ENCODE peak calls at places on chromosome 16, in five cellular contexts. F is left ventricle myocardium inferior, I is AG04449, M is dorsolateral prefrontal cortex, Q is mammary epithelial cell. J is an unnamed sample.

GRCh38 chr16:630024-630814 is 566 bp upstream of the WFIKKN1 start:
- DNase-seq in F (no peak), I (no peak), M (no peak), Q (no peak), J (no peak)

GRCh38 chr16:46787909-46788308 is 39.8 kb upstream of the MYLK3 start:
- DNase-seq in F (no peak), I (no peak), M (no peak), Q (no peak), J (no peak)

GRCh38 chr16:56869513-56870270 is 4.7 kb downstream of the SLC12A3 start:
- DNase-seq in F (no peak), I (no peak), M (no peak), Q (no peak), J (no peak)

GRCh38 chr16:48556913-48557351 is 53.0 kb downstream of the N4BP1 start:
- DNase-seq in F (no peak), I (peak; percentile 34), M (no peak), Q (peak; percentile 60), J (no peak)

GRCh38 chr16:89050119-89050867 is 43.4 kb upstream of the ACSF3 start:
- DNase-seq in F (no peak), I (no peak), M (no peak), Q (no peak), J (no peak)

GRCh38 chr16:11570796-11571195 is 15.9 kb downstream of the LITAF start:
- DNase-seq in F (peak; percentile 5), I (no peak), M (no peak), Q (no peak), J (no peak)

GRCh38 chr16:81567987-81568748 is 123.6 kb downstream of the CMIP start:
- DNase-seq in F (no peak), I (no peak), M (no peak), Q (peak; percentile 81), J (peak; percentile 59)

GRCh38 chr16:70482624-70483023 is 28.2 kb downstream of the FCSK start:
- DNase-seq in F (no peak), I (no peak), M (no peak), Q (peak; percentile 13), J (no peak)

GRCh38 chr16:12674096-12674495 is 129.6 kb downstream of the CPPED1 start:
- DNase-seq in F (no peak), I (peak; percentile 17), M (no peak), Q (no peak), J (no peak)

GRCh38 chr16:68434654-68435210 is 13.6 kb downstream of the SMPD3 start:
- DNase-seq in F (no peak), I (no peak), M (no peak), Q (peak; percentile 15), J (no peak)

GRCh38 chr16:83792391-83792790 is 15.4 kb upstream of the HSBP1 start:
- DNase-seq in F (no peak), I (no peak), M (no peak), Q (no peak), J (no peak)

GRCh38 chr16:14302031-14302398 is 230.9 kb downstream of the MRTFB start:
- DNase-seq in F (peak; percentile 66), I (no peak), M (no peak), Q (peak; percentile 74), J (no peak)

GRCh38 chr16:8929086-8929748 is 34.5 kb downstream of the USP7 start:
- DNase-seq in F (no peak), I (no peak), M (no peak), Q (no peak), J (no peak)

GRCh38 chr16:87412371-87412995 is 20.3 kb downstream of the MAP1LC3B start:
- DNase-seq in F (peak; percentile 7), I (no peak), M (no peak), Q (no peak), J (no peak)

GRCh38 chr16:31785126-31785525 is 88.5 kb upstream of the ZNF267 start:
- DNase-seq in F (no peak), I (no peak), M (no peak), Q (no peak), J (no peak)

GRCh38 chr16:87457051-87457611 is 35.7 kb downstream of the ZCCHC14 start:
- DNase-seq in F (no peak), I (no peak), M (no peak), Q (peak; percentile 66), J (peak; percentile 34)

GRCh38 chr16:11239644-11240632 is 16.1 kb downstream of the SOCS1 start:
- DNase-seq in F (no peak), I (no peak), M (no peak), Q (no peak), J (no peak)

GRCh38 chr16:79887541-79888540 is 287.3 kb upstream of the MAF start:
- DNase-seq in F (no peak), I (no peak), M (no peak), Q (no peak), J (no peak)

GRCh38 chr16:10368984-10369551 is 16.8 kb upstream of the ATF7IP2 start:
- DNase-seq in F (no peak), I (no peak), M (no peak), Q (peak; percentile 63), J (no peak)

GRCh38 chr16:88804552-88805339 is 1.2 kb downstream of the CDT1 start:
- DNase-seq in F (no peak), I (no peak), M (no peak), Q (peak; percentile 46), J (no peak)

GRCh38 chr16:71367243-71367976 is 8.9 kb downstream of the CALB2 start:
- DNase-seq in F (no peak), I (no peak), M (peak; percentile 55), Q (peak; percentile 25), J (no peak)

GRCh38 chr16:82835487-82836160 is 208.9 kb downstream of the CDH13 start:
- DNase-seq in F (no peak), I (no peak), M (no peak), Q (peak; percentile 24), J (no peak)

GRCh38 chr16:10617662-10618420 is 37.4 kb upstream of the EMP2 start:
- DNase-seq in F (no peak), I (no peak), M (no peak), Q (peak; percentile 86), J (no peak)

GRCh38 chr16:88013766-88014165 is 62.5 kb downstream of the BANP start:
- DNase-seq in F (no peak), I (no peak), M (no peak), Q (no peak), J (no peak)

GRCh38 chr16:69171325-69172095 is 15.5 kb upstream of the SNTB2 start:
- DNase-seq in F (no peak), I (peak; percentile 47), M (no peak), Q (no peak), J (no peak)

GRCh38 chr16:28537964-28538732 is 626 bp downstream of the NUPR1 start:
- DNase-seq in F (no peak), I (no peak), M (no peak), Q (no peak), J (no peak)

GRCh38 chr16:85555549-85556455 is 57.3 kb upstream of the GSE1 start:
- DNase-seq in F (peak; percentile 54), I (no peak), M (no peak), Q (peak; percentile 7), J (no peak)

GRCh38 chr16:85557976-85558589 is 55.0 kb upstream of the GSE1 start:
- DNase-seq in F (no peak), I (no peak), M (no peak), Q (peak; percentile 40), J (no peak)

GRCh38 chr16:85556456-85557082 is 56.6 kb upstream of the GSE1 start:
- DNase-seq in F (no peak), I (no peak), M (no peak), Q (peak; percentile 25), J (no peak)

GRCh38 chr16:85554791-85555548 is 58.2 kb upstream of the GSE1 start:
- DNase-seq in F (peak; percentile 64), I (no peak), M (no peak), Q (peak; percentile 46), J (no peak)

DNA sequence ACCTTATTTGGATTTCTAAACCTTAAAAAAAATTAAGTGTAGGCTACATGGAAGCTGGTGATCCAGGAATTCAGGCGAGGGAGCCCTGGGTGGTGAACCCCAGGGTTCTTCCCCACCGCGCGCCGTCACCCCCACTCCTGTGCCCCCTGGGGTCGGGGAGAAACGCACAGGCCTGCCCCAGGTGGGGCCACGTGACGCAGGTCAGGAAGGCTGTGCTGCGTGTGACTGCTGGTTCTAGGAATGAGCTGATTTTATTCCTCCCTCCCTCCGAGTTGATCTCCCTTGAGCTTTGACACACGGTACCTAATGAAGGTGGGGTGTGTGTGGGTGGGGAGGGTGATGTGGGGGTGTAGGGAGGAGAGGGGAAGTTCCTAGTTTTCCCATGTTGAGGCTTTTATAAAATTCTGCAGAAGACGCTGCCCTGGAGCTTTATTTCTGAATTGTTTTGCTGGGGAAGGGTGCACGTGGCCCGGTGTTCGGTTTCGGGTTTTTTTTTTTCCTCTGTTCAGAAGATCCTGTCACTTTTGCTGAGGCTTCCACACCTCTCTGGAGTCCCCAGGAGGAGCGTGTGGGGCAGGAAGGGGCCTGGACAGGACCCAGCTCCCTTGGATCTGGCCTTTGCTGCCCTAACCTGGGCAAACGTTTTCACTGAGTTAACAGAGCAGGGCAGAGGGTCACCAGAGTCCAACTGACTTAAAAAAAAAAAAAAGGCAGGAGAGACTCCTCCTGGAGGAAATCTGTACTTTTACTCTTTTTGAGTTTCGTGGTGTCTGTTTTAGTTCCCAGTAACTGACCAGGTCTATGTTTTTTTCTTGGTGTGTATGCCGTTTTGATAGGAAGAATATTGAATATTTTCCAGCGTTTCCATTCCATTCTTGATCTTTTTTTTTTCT is 55.8 kb upstream of the GSE1 start:
- DNase-seq in F (no peak), I (no peak), M (no peak), Q (peak; percentile 43), J (no peak)
- TF ChIP-seq CTCF in F (no peak), I (no peak), M (no peak), Q (no peak), J (peak; percentile 29)

GRCh38 chr16:73053038-73053378 is 5.1 kb upstream of the ZFHX3 start:
- DNase-seq in F (no peak), I (no peak), M (no peak), Q (no peak), J (no peak)

GRCh38 chr16:73052441-73053030 is 4.6 kb upstream of the ZFHX3 start:
- DNase-seq in F (no peak), I (no peak), M (no peak), Q (no peak), J (no peak)

GRCh38 chr16:73053379-73054130 is 5.6 kb upstream of the ZFHX3 start:
- DNase-seq in F (no peak), I (no peak), M (no peak), Q (peak; percentile 32), J (no peak)

GRCh38 chr16:73054732-73055481 is 7.0 kb upstream of the ZFHX3 start:
- DNase-seq in F (no peak), I (no peak), M (no peak), Q (peak; percentile 60), J (no peak)

DNA sequence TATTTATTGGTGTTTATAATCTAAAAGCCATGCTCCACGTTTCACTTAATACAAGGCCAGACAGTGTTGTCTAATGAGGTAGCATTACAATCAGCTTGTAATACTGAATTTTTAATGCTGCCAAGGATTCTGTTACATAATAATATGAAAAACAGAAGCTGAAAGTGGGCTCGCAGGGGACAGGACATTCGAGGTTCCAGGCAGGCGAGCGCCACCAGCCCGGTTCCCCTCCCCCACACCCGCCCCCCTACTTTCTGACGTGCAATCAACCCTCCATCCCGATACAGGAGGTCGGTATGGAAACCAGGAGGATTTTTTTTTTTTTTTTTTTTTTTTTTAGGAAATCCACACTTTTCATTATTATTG is 6.2 kb upstream of the ZFHX3 start:
- DNase-seq in F (no peak), I (no peak), M (no peak), Q (no peak), J (no peak)
- H3K4me3 ChIP-seq in F (peak overlapping the region; percentile 89), I (no peak overlapping the region), M (peak overlapping the region; percentile 17), Q (no peak overlapping the region), J (no peak overlapping the region)

GRCh38 chr16:49951568-49952195 is 73.3 kb upstream of the CNEP1R1 start:
- DNase-seq in F (no peak), I (no peak), M (no peak), Q (no peak), J (no peak)
- TF ChIP-seq CTCF in F (no peak), I (no peak), M (no peak), Q (no peak), J (no peak)

GRCh38 chr16:17070882-17071592 is 399.7 kb downstream of the XYLT1 start:
- DNase-seq in F (no peak), I (no peak), M (peak; percentile 69), Q (peak; percentile 35), J (peak; percentile 5)
- H3K4me3 ChIP-seq in F (no peak overlapping the region), I (no peak overlapping the region), M (peak overlapping the region; percentile 45), Q (no peak overlapping the region), J (no peak overlapping the region)